ENCODE peak calls at places on chromosomes 7 and 10, in ten cellular contexts. R is T-helper 9 cell; S is GM13977; Z is astrocyte of the spinal cord; M is neural progenitor cell; U is memory B cell; Q is NCI-H1417 treated with DMSO at 0.1 percent for 48 hours; W is SW 1271; I is SJSA1; T is effector CD4-positive, alpha-beta T cell. N is an unnamed sample.

GRCh38 chr10:52566471-52567246 is 205.9 kb downstream of the MBL2 start:
- DNase-seq in U (no peak), R (no peak), T (no peak), Q (no peak), W (no peak), M (peak), Z (peak), I (peak), S (no peak), N (peak)

GRCh38 chr10:20944789-20945502 is 47.8 kb upstream of the NEBL start:
- DNase-seq in U (no peak), Q (no peak), W (no peak), R (no peak), Z (no peak), I (no peak), S (no peak), M (no peak), T (no peak), N (no peak)

GRCh38 chr7:112566392-112567324 is 85.9 kb downstream of the LSMEM1 start:
- DNase-seq in S (no peak), Z (no peak), U (no peak), R (no peak), W (no peak), M (no peak), I (no peak), T (no peak), Q (peak), N (no peak)

GRCh38 chr10:25707541-25707940 is 226.5 kb upstream of the MYO3A start:
- DNase-seq in M (no peak), Q (no peak), S (no peak), Z (no peak), T (no peak), U (no peak), I (no peak), W (no peak), R (no peak), N (no peak)

GRCh38 chr7:159025161-159025779 is 119.4 kb downstream of the VIPR2 start:
- DNase-seq in T (no peak), U (no peak), S (no peak), M (no peak), R (no peak), I (no peak), Q (no peak), W (no peak), Z (peak), N (no peak)

GRCh38 chr10:95815701-95816100 is 59.7 kb downstream of the ENTPD1 start:
- DNase-seq in R (no peak), Z (peak), U (no peak), W (no peak), S (no peak), Q (no peak), I (no peak), T (no peak), M (no peak), N (no peak)

GRCh38 chr10:21364196-21365114 is 161.0 kb downstream of the SKIDA1 start:
- DNase-seq in R (no peak), Z (peak), I (peak), Q (no peak), S (no peak), U (no peak), W (peak), M (peak), T (no peak), N (peak)

GRCh38 chr10:77179015-77179695 is 458.5 kb downstream of the KCNMA1 start:
- DNase-seq in R (no peak), U (no peak), Z (peak), T (no peak), Q (no peak), M (peak), S (no peak), W (no peak), I (peak), N (peak)

GRCh38 chr10:129965940-129966339 is 1.9 kb upstream of the EBF3 start:
- DNase-seq in W (no peak), I (no peak), Z (no peak), T (no peak), S (no peak), U (no peak), Q (no peak), M (peak), R (no peak), N (no peak)

GRCh38 chr10:78972160-78972946 is 96.4 kb upstream of the ZMIZ1 start:
- DNase-seq in R (no peak), Z (peak), Q (no peak), I (peak), T (no peak), S (no peak), M (peak), W (no peak), U (no peak), N (no peak)

GRCh38 chr7:157932498-157933218 is 595.9 kb downstream of the DNAJB6 start:
- DNase-seq in Z (no peak), M (no peak), T (no peak), R (no peak), S (no peak), U (no peak), Q (no peak), W (no peak), I (no peak), N (no peak)

GRCh38 chr10:78263521-78263988 is 229.9 kb downstream of the RPS24 start:
- DNase-seq in S (no peak), M (no peak), R (no peak), Z (peak), U (no peak), I (peak), Q (no peak), T (no peak), W (no peak), N (peak)

GRCh38 chr7:15749631-15750030 is 63.1 kb upstream of the MEOX2 start:
- DNase-seq in M (no peak), Z (no peak), R (no peak), W (no peak), S (no peak), U (no peak), T (no peak), Q (no peak), I (no peak), N (no peak)

GRCh38 chr10:122078965-122079401 is 90.0 kb downstream of the TACC2 start:
- DNase-seq in T (no peak), R (no peak), Z (no peak), I (no peak), S (no peak), Q (no peak), U (no peak), W (no peak), M (no peak), N (no peak)

GRCh38 chr7:36062159-36062815 is 90.8 kb upstream of the EEPD1 start:
- DNase-seq in R (no peak), Q (no peak), W (no peak), Z (peak), U (no peak), M (no peak), S (no peak), I (no peak), T (no peak), N (no peak)

N was measured in AG09309.